ENCODE peak calls at places on chromosomes 16 and 17, in five cellular contexts. I is psoas muscle; Z is thoracic aorta; T is CD8-positive, alpha-beta memory T cell; R is AG10803. L is an unnamed sample.

GRCh38 chr17:9878791-9879525 is 26.1 kb downstream of the RCVRN start:
- DNase-seq in I (no peak), Z (no peak), T (no peak), R (peak), L (no peak)

GRCh38 chr16:74626741-74627416 is 20.0 kb upstream of the GLG1 start:
- DNase-seq in I (no peak), Z (no peak), T (no peak), R (no peak), L (no peak)

GRCh38 chr16:11985250-11985649 is 8.7 kb downstream of the SNX29 start:
- DNase-seq in I (no peak), Z (no peak), T (no peak), R (peak), L (no peak)

GRCh38 chr17:41480136-41480535 is 815 bp downstream of the KRT35 start:
- DNase-seq in I (no peak), Z (no peak), T (no peak), R (no peak), L (no peak)

GRCh38 chr16:17375388-17376304 is 95.1 kb downstream of the XYLT1 start:
- DNase-seq in I (no peak), Z (no peak), T (no peak), R (no peak), L (no peak)

GRCh38 chr17:67200727-67201301 is 44.2 kb downstream of the HELZ start:
- DNase-seq in I (no peak), Z (no peak), T (no peak), R (no peak), L (no peak)

GRCh38 chr16:89890200-89890599 is 16.8 kb downstream of the TCF25 start:
- DNase-seq in I (no peak), Z (no peak), T (no peak), R (no peak), L (no peak)

GRCh38 chr16:27967169-27967568 is 96.3 kb downstream of the GSG1L start:
- DNase-seq in I (no peak), Z (no peak), T (no peak), R (no peak), L (no peak)

GRCh38 chr17:64507418-64507766 is 615 bp downstream of the CEP95 start:
- DNase-seq in I (peak), Z (no peak), T (peak), R (peak), L (no peak)

GRCh38 chr17:2853722-2854580 is 57.7 kb downstream of the RAP1GAP2 start:
- DNase-seq in I (no peak), Z (no peak), T (no peak), R (no peak), L (no peak)
- H3K4me3 ChIP-seq in I (peak), Z (peak), T (peak), R (peak), L (peak)

DNA sequence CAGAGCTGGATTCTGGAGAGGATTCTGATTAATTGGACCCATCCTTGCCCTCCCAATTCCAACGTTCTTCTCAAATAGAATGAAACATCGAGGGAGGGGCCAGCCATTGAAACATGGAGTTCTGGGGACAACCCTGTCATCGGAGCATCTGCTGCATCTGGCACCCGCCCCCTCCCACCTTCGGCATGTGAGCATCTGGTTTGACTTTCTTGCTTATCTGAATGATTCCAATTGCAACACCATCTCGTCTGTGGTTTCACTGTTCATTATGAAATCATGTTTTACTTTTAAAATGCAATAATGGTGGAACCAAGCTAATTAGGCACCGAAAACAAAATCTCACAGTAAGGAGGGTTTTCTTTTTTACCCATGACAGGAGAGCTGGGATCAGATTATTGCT is 190.5 kb upstream of the FOXF1 start:
- DNase-seq in I (no peak), Z (no peak), T (no peak), R (peak), L (no peak)
- H3K4me3 ChIP-seq in I (no peak), Z (no peak), T (no peak), R (no peak), L (no peak)

GRCh38 chr17:81902023-81902652 is at the start of gene NPB:
- DNase-seq in I (no peak), Z (no peak), T (no peak), R (no peak), L (peak)
- H3K4me3 ChIP-seq in I (peak), Z (peak), T (no peak), R (no peak), L (no peak)

DNA sequence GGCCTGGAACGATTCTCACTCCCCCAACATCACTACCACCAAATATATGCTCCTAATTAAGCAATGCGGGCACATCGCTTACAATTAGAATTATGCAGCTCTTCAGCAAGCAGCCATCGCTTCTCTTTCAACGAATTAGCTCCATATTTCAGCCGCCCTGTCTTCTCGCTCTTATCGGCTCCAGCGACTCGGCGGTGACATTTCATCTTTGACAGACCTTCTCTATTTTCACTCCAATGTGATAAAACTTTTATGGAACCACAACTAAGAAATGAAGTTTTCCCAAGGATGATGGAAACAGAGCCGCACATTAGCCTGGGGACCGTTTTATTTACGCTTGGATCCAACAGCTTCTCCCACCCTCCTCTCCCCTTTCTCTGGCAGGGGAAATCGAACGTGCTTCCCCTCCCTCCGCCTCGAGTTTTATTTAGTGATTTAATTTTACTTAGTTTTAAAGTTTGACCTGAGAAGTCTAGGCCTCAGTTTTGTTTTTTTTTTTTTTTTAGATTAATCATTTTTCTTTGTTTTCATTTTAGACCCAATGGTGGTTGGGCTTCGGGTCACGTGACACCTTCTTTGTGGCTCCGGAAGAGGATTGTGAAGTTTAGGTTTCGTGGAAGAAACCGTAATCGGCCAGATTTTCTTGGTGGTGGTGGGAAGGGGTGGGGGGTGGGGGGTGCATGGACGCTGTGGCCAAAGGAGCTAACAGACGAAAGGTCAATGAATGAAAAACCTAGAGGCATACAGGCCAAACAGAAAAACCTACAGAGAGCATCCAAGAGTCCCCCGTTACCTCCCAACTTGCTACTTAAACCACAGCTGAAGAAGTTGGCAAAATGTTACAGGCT is 3.2 kb upstream of the HOXB2 start:
- DNase-seq in I (no peak), Z (no peak), T (no peak), R (peak), L (no peak)
- H3K4me3 ChIP-seq in I (peak), Z (peak), T (peak), R (peak), L (no peak)